ENCODE peak calls at places on chromosomes 6 and 20, in seven cellular contexts. One of them, this sample, is unnamed.

GRCh38 chr20:56964886-56965285 is 301.6 kb downstream of the BMP7 start:
- DNase-seq in fibroblast of pulmonary artery: no peak
- DNase-seq in ACHN: no peak
- DNase-seq in NCI-H510A treated with DMSO at 0.1 percent for 48 hours: no peak
- DNase-seq in stimulated activated naive CD8-positive, alpha-beta T cell treated with anti-CD3 and anti-CD28 coated beads, Interleukin-15, amount 100 ng/mL, for 72 hours: no peak
- DNase-seq in AG04449: no peak
- DNase-seq in heart right ventricle: no peak
- DNase-seq in this sample: no peak

GRCh38 chr20:49032455-49032854 is 13.7 kb upstream of the CSE1L start:
- DNase-seq in fibroblast of pulmonary artery: no peak
- DNase-seq in ACHN: no peak
- DNase-seq in NCI-H510A treated with DMSO at 0.1 percent for 48 hours: no peak
- DNase-seq in stimulated activated naive CD8-positive, alpha-beta T cell treated with anti-CD3 and anti-CD28 coated beads, Interleukin-15, amount 100 ng/mL, for 72 hours: no peak
- DNase-seq in AG04449: no peak
- DNase-seq in heart right ventricle: no peak
- DNase-seq in this sample: no peak

GRCh38 chr20:9689041-9689440 is 149.8 kb downstream of the PAK5 start:
- DNase-seq in fibroblast of pulmonary artery: no peak
- DNase-seq in ACHN: no peak
- DNase-seq in NCI-H510A treated with DMSO at 0.1 percent for 48 hours: no peak
- DNase-seq in stimulated activated naive CD8-positive, alpha-beta T cell treated with anti-CD3 and anti-CD28 coated beads, Interleukin-15, amount 100 ng/mL, for 72 hours: no peak
- DNase-seq in AG04449: no peak
- DNase-seq in heart right ventricle: no peak
- DNase-seq in this sample: no peak

GRCh38 chr6:77620290-77620882 is 32.5 kb upstream of the MEI4 start:
- DNase-seq in fibroblast of pulmonary artery: peak
- DNase-seq in ACHN: peak
- DNase-seq in NCI-H510A treated with DMSO at 0.1 percent for 48 hours: peak
- DNase-seq in stimulated activated naive CD8-positive, alpha-beta T cell treated with anti-CD3 and anti-CD28 coated beads, Interleukin-15, amount 100 ng/mL, for 72 hours: no peak
- DNase-seq in AG04449: no peak
- DNase-seq in heart right ventricle: no peak
- DNase-seq in this sample: no peak

GRCh38 chr6:77025824-77026223 is 437.5 kb downstream of the HTR1B start:
- DNase-seq in fibroblast of pulmonary artery: no peak
- DNase-seq in ACHN: no peak
- DNase-seq in NCI-H510A treated with DMSO at 0.1 percent for 48 hours: no peak
- DNase-seq in stimulated activated naive CD8-positive, alpha-beta T cell treated with anti-CD3 and anti-CD28 coated beads, Interleukin-15, amount 100 ng/mL, for 72 hours: no peak
- DNase-seq in AG04449: no peak
- DNase-seq in heart right ventricle: no peak
- DNase-seq in this sample: no peak

GRCh38 chr6:147784371-147784770 is 275.9 kb downstream of the SAMD5 start:
- DNase-seq in fibroblast of pulmonary artery: no peak
- DNase-seq in ACHN: no peak
- DNase-seq in NCI-H510A treated with DMSO at 0.1 percent for 48 hours: no peak
- DNase-seq in stimulated activated naive CD8-positive, alpha-beta T cell treated with anti-CD3 and anti-CD28 coated beads, Interleukin-15, amount 100 ng/mL, for 72 hours: no peak
- DNase-seq in AG04449: no peak
- DNase-seq in heart right ventricle: no peak
- DNase-seq in this sample: no peak

GRCh38 chr20:44707259-44707580 is 7.9 kb upstream of the CCN5 start:
- DNase-seq in fibroblast of pulmonary artery: no peak
- DNase-seq in ACHN: no peak
- DNase-seq in NCI-H510A treated with DMSO at 0.1 percent for 48 hours: no peak
- DNase-seq in stimulated activated naive CD8-positive, alpha-beta T cell treated with anti-CD3 and anti-CD28 coated beads, Interleukin-15, amount 100 ng/mL, for 72 hours: no peak
- DNase-seq in AG04449: no peak
- DNase-seq in heart right ventricle: no peak
- DNase-seq in this sample: no peak

GRCh38 chr20:52945862-52946522 is 26.2 kb upstream of the TSHZ2 start:
- DNase-seq in fibroblast of pulmonary artery: no peak
- DNase-seq in ACHN: no peak
- DNase-seq in NCI-H510A treated with DMSO at 0.1 percent for 48 hours: no peak
- DNase-seq in stimulated activated naive CD8-positive, alpha-beta T cell treated with anti-CD3 and anti-CD28 coated beads, Interleukin-15, amount 100 ng/mL, for 72 hours: no peak
- DNase-seq in AG04449: no peak
- DNase-seq in heart right ventricle: no peak
- DNase-seq in this sample: no peak

GRCh38 chr20:63440366-63440955 is 32.0 kb downstream of the KCNQ2 start:
- DNase-seq in fibroblast of pulmonary artery: no peak
- DNase-seq in ACHN: no peak
- DNase-seq in NCI-H510A treated with DMSO at 0.1 percent for 48 hours: no peak
- DNase-seq in stimulated activated naive CD8-positive, alpha-beta T cell treated with anti-CD3 and anti-CD28 coated beads, Interleukin-15, amount 100 ng/mL, for 72 hours: no peak
- DNase-seq in AG04449: no peak
- DNase-seq in heart right ventricle: no peak
- DNase-seq in this sample: no peak